ENCODE peak calls at places on chromosomes 13 and 19, in eight cellular contexts. B, N, P, I, X, C, E and M are unnamed samples.

GRCh38 chr19:29040291-29040690 is 172.7 kb downstream of the UQCRFS1 start:
- DNase-seq in N (no peak), B (no peak), E (no peak), C (no peak), I (no peak), X (no peak), P (no peak), M (no peak)

GRCh38 chr19:844300-844971 is 3.6 kb downstream of the PRTN3 start:
- DNase-seq in X (no peak), E (no peak), B (no peak), N (no peak), P (no peak), I (peak; percentile 74), C (no peak), M (no peak)

GRCh38 chr13:110876592-110876991 is 38.3 kb downstream of the ANKRD10 start:
- DNase-seq in X (no peak), E (no peak), P (no peak), C (no peak), B (no peak), N (no peak), I (peak; percentile 66), M (no peak)

GRCh38 chr13:29937836-29938235 is 87.4 kb upstream of the UBL3 start:
- DNase-seq in E (no peak), C (no peak), P (no peak), B (peak; percentile 59), X (no peak), I (peak; percentile 59), N (no peak), M (no peak)

GRCh38 chr19:16601378-16602052 is 26.5 kb downstream of the MED26 start:
- DNase-seq in B (no peak), N (no peak), I (no peak), X (no peak), P (no peak), C (no peak), E (no peak), M (no peak)

GRCh38 chr19:6216996-6217751 is 62.6 kb downstream of the MLLT1 start:
- DNase-seq in I (peak; percentile 94), B (no peak), X (no peak), E (peak; percentile 66), N (no peak), P (no peak), C (no peak), M (no peak)

GRCh38 chr19:11528551-11529341 is at the start of gene ECSIT:
- DNase-seq in E (peak; percentile 99), I (peak; percentile 97), X (peak; percentile 99), B (peak; percentile 90), C (peak; percentile 99), N (peak; percentile 85), P (peak; percentile 100), M (peak; percentile 95)

GRCh38 chr13:60164490-60164889 is 762 bp upstream of the DIAPH3 start:
- DNase-seq in E (no peak), I (peak; percentile 16), N (no peak), X (no peak), B (no peak), C (peak; percentile 30), P (no peak), M (no peak)

GRCh38 chr19:10965398-10965797 is 4.6 kb downstream of the SMARCA4 start:
- DNase-seq in N (no peak), I (peak; percentile 8), B (no peak), X (no peak), C (no peak), P (no peak), E (no peak), M (no peak)

GRCh38 chr13:40993987-40994386 is 25.1 kb downstream of the ELF1 start:
- DNase-seq in P (no peak), B (no peak), X (no peak), N (no peak), E (no peak), C (no peak), I (peak; percentile 16), M (peak; percentile 9)

GRCh38 chr19:16338470-16339360 is 14.1 kb downstream of the KLF2 start:
- DNase-seq in E (no peak), N (no peak), B (peak; percentile 46), X (peak; percentile 99), C (peak; percentile 95), I (peak; percentile 61), P (peak; percentile 99), M (peak; percentile 81)

GRCh38 chr13:36131931-36132297 is 732 bp upstream of the DCLK1 start:
- DNase-seq in N (no peak), X (no peak), B (no peak), P (no peak), E (peak; percentile 85), C (peak; percentile 2), I (no peak), M (no peak)

GRCh38 chr13:100694722-100695644 is 20.4 kb upstream of the TMTC4 start:
- DNase-seq in B (no peak), C (peak; percentile 46), E (no peak), P (peak; percentile 91), N (no peak), I (peak; percentile 85), X (peak; percentile 90), M (peak; percentile 58)

GRCh38 chr19:45464861-45465427 is 2.9 kb upstream of the FOSB start:
- DNase-seq in C (no peak), E (no peak), X (no peak), I (peak; percentile 50), B (no peak), P (no peak), N (no peak), M (no peak)

GRCh38 chr13:113928701-113929627 is 44.9 kb downstream of the C13orf46 start:
- DNase-seq in E (peak; percentile 91), X (peak; percentile 98), I (peak; percentile 44), C (peak; percentile 99), B (no peak), N (no peak), P (no peak), M (no peak)

GRCh38 chr19:18745012-18745735 is 45.9 kb downstream of the COMP start:
- DNase-seq in N (no peak), C (no peak), P (no peak), I (no peak), B (no peak), X (no peak), E (no peak), M (no peak)

GRCh38 chr19:47228168-47228936 is 2.6 kb downstream of the BBC3 start:
- DNase-seq in I (peak; percentile 80), P (peak; percentile 71), C (peak; percentile 48), N (no peak), X (peak; percentile 50), E (peak; percentile 85), B (peak; percentile 36), M (no peak)

GRCh38 chr13:45356966-45357689 is 16.1 kb upstream of the TPT1 start:
- DNase-seq in B (no peak), X (no peak), C (no peak), N (no peak), E (no peak), P (no peak), I (no peak), M (no peak)

GRCh38 chr19:42349378-42350107 is 24.1 kb downstream of the MEGF8 start:
- DNase-seq in X (no peak), B (no peak), P (no peak), I (peak; percentile 47), E (no peak), C (no peak), N (no peak), M (no peak)

GRCh38 chr13:110448230-110448629 is 113.3 kb downstream of the RAB20 start:
- DNase-seq in I (no peak), N (no peak), E (no peak), C (peak; percentile 81), P (no peak), X (peak; percentile 82), B (no peak), M (peak; percentile 77)

GRCh38 chr19:18716857-18717256 is 33.4 kb downstream of the CRTC1 start:
- DNase-seq in B (no peak), I (no peak), C (no peak), E (no peak), P (no peak), N (no peak), X (no peak), M (no peak)

GRCh38 chr13:98877466-98877865 is 100.4 kb downstream of the DOCK9 start:
- DNase-seq in B (no peak), P (no peak), C (no peak), X (no peak), I (no peak), N (no peak), E (no peak), M (no peak)

GRCh38 chr19:41551711-41552110 is 24.3 kb upstream of the CEACAM21 start:
- DNase-seq in I (no peak), X (no peak), N (no peak), P (no peak), E (no peak), B (no peak), C (no peak), M (no peak)

GRCh38 chr19:13289295-13289694 is 139.1 kb downstream of the IER2 start:
- DNase-seq in I (no peak), P (no peak), X (no peak), B (no peak), C (no peak), E (no peak), N (no peak), M (no peak)

GRCh38 chr13:23797276-23797903 is 91.8 kb downstream of the MIPEP start:
- DNase-seq in E (no peak), I (no peak), P (no peak), X (no peak), N (no peak), B (no peak), C (no peak), M (no peak)

GRCh38 chr13:105147481-105147880 is 1388.0 kb downstream of the EFNB2 start:
- DNase-seq in C (no peak), E (no peak), X (no peak), P (no peak), N (no peak), I (no peak), B (no peak), M (no peak)

GRCh38 chr13:110811008-110811720 is 97.7 kb downstream of the ING1 start:
- DNase-seq in X (no peak), E (no peak), P (no peak), B (no peak), C (no peak), N (no peak), I (peak; percentile 35), M (no peak)

GRCh38 chr19:3270908-3271307 is 46.4 kb downstream of the CELF5 start:
- DNase-seq in I (peak; percentile 86), X (peak; percentile 68), P (peak; percentile 37), B (peak; percentile 47), C (peak; percentile 22), E (no peak), N (peak; percentile 27), M (no peak)

GRCh38 chr19:46288896-46289588 is 7.8 kb upstream of the HIF3A start:
- DNase-seq in E (peak; percentile 78), B (no peak), I (no peak), X (peak; percentile 96), P (peak; percentile 95), C (peak; percentile 74), N (no peak), M (peak; percentile 67)

GRCh38 chr19:16737909-16738308 is 18.3 kb downstream of the NWD1 start:
- DNase-seq in B (no peak), E (no peak), C (no peak), N (no peak), P (no peak), I (no peak), X (no peak), M (no peak)

GRCh38 chr13:74250738-74251190 is 116.6 kb upstream of the KLF12 start:
- DNase-seq in E (no peak), P (peak; percentile 63), B (no peak), I (no peak), N (no peak), X (peak; percentile 77), C (peak; percentile 74), M (no peak)

GRCh38 chr13:113638173-113638746 is 19.7 kb downstream of the ATP4B start:
- DNase-seq in N (no peak), I (peak; percentile 20), B (no peak), X (no peak), P (no peak), E (peak; percentile 28), C (no peak), M (no peak)

GRCh38 chr13:70723732-70724131 is 615.5 kb upstream of the KLHL1 start:
- DNase-seq in X (no peak), N (no peak), E (no peak), B (no peak), I (no peak), C (no peak), P (peak; percentile 6), M (no peak)